ENCODE peak calls at places on chromosomes 5 and 9, in ten cellular contexts. C, K, Q, P, G, D, I, W, M and A are unnamed samples. For H3K4me1, the result is how much of the 10 kb centered on the place peaks cover.

GRCh38 chr5:94693043-94693822 is 74.8 kb downstream of the SLF1 start:
- DNase-seq in I (peak), D (peak), P (no peak), K (peak), M (peak), Q (no peak), G (no peak), W (no peak), C (peak), A (no peak)

GRCh38 chr9:135067091-135067710 is 20.3 kb upstream of the OLFM1 start:
- DNase-seq in D (no peak), K (no peak), W (no peak), I (no peak), M (no peak), P (no peak), G (no peak), Q (peak), C (no peak), A (no peak)

GRCh38 chr9:78765861-78766260 is 468.9 kb downstream of the PSAT1 start:
- DNase-seq in C (no peak), D (no peak), W (no peak), K (no peak), Q (no peak), G (no peak), I (no peak), P (no peak), M (no peak), A (no peak)

GRCh38 chr5:111454198-111454606 is 58.1 kb downstream of the STARD4 start:
- DNase-seq in C (peak), K (no peak), P (no peak), W (no peak), D (peak), I (peak), M (peak), G (no peak), Q (no peak), A (no peak)

GRCh38 chr9:124257070-124257864 is 482 bp upstream of the NEK6 start:
- DNase-seq in P (no peak), C (peak), W (peak), M (no peak), G (no peak), I (no peak), Q (no peak), D (no peak), K (no peak), A (no peak)

GRCh38 chr5:176364765-176365662 is at the start of gene ARL10:
- DNase-seq in I (peak), G (no peak), C (no peak), Q (no peak), K (no peak), M (peak), P (peak), W (peak), D (no peak), A (peak)

GRCh38 chr5:3182477-3182876 is 413.2 kb upstream of the IRX1 start:
- DNase-seq in K (no peak), C (no peak), I (no peak), D (no peak), M (no peak), P (no peak), W (no peak), Q (no peak), G (no peak), A (no peak)

GRCh38 chr9:111744363-111744762 is 50.4 kb downstream of the SHOC1 start:
- DNase-seq in I (no peak), Q (no peak), P (no peak), K (no peak), G (no peak), C (no peak), M (no peak), W (no peak), D (no peak), A (no peak)

GRCh38 chr9:126652140-126652558 is 38.4 kb downstream of the LMX1B start:
- DNase-seq in D (no peak), C (no peak), P (no peak), G (peak), I (no peak), M (no peak), W (no peak), Q (no peak), K (no peak), A (no peak)

GRCh38 chr9:34419716-34420504 is 38.5 kb downstream of the FAM219A start:
- DNase-seq in K (no peak), D (no peak), W (no peak), C (no peak), M (no peak), I (no peak), Q (no peak), G (no peak), P (no peak), A (no peak)

GRCh38 chr9:77808750-77809079 is 160.6 kb upstream of the GNA14 start:
- DNase-seq in P (no peak), C (peak), D (no peak), Q (no peak), I (no peak), M (no peak), W (no peak), G (no peak), K (no peak), A (no peak)

GRCh38 chr5:146662229-146662628 is 146.2 kb upstream of the GPR151 start:
- DNase-seq in W (no peak), K (peak), G (no peak), Q (no peak), C (peak), M (peak), P (no peak), I (no peak), D (no peak), A (no peak)

GRCh38 chr5:148809781-148810524 is 16.5 kb upstream of the ADRB2 start:
- DNase-seq in P (no peak), W (no peak), K (no peak), C (no peak), I (no peak), Q (no peak), G (no peak), M (peak), D (no peak), A (no peak)

GRCh38 chr9:130237763-130238524 is 27.6 kb upstream of the HMCN2 start:
- DNase-seq in W (no peak), C (no peak), P (no peak), Q (no peak), G (no peak), D (no peak), M (no peak), K (no peak), I (no peak), A (no peak)

GRCh38 chr5:127446626-127447025 is 70.8 kb upstream of the PRRC1 start:
- DNase-seq in G (no peak), D (no peak), W (no peak), I (no peak), P (no peak), M (no peak), Q (no peak), K (no peak), C (no peak), A (no peak)

GRCh38 chr9:38200431-38200830 is 131.4 kb upstream of the SHB start:
- DNase-seq in C (no peak), G (no peak), D (no peak), K (no peak), I (no peak), W (no peak), M (no peak), Q (peak), P (no peak), A (no peak)

GRCh38 chr9:131398204-131398603 is 4.3 kb downstream of the PRRC2B start:
- DNase-seq in I (no peak), W (no peak), K (no peak), Q (no peak), P (peak), M (no peak), C (peak), G (no peak), D (no peak), A (no peak)

GRCh38 chr5:180400416-180400815 is 47.3 kb upstream of the GFPT2 start:
- DNase-seq in P (no peak), K (no peak), G (no peak), D (no peak), W (no peak), M (no peak), C (no peak), Q (no peak), I (no peak), A (no peak)

GRCh38 chr9:90044710-90045151 is 439.9 kb downstream of the GADD45G start:
- DNase-seq in Q (peak), M (no peak), K (peak), P (no peak), C (peak), I (no peak), G (no peak), D (no peak), W (no peak), A (no peak)

GRCh38 chr5:109105631-109106267 is 304.0 kb downstream of the PJA2 start:
- DNase-seq in P (no peak), K (no peak), M (peak), G (no peak), W (no peak), Q (no peak), D (no peak), C (peak), I (peak), A (no peak)

GRCh38 chr9:22954964-22955363 is 508.3 kb downstream of the DMRTA1 start:
- DNase-seq in P (no peak), I (no peak), D (no peak), Q (no peak), W (no peak), K (no peak), M (no peak), G (no peak), C (no peak), A (no peak)

GRCh38 chr5:179679014-179679674 is 1.7 kb downstream of the CBY3 start:
- DNase-seq in G (peak), K (no peak), C (peak), D (no peak), P (peak), M (peak), Q (peak), I (peak), W (peak), A (peak)

GRCh38 chr5:82164957-82165698 is 113.0 kb downstream of the RPS23 start:
- DNase-seq in C (no peak), G (no peak), P (no peak), Q (no peak), K (peak), M (peak), I (peak), D (no peak), W (no peak), A (peak)

GRCh38 chr5:72065751-72066255 is 41.5 kb upstream of the MAP1B start:
- DNase-seq in Q (no peak), P (no peak), K (peak), M (peak), W (no peak), D (no peak), G (no peak), I (peak), C (no peak), A (no peak)

GRCh38 chr5:82549263-82549662 is 271.1 kb upstream of the RPS23 start:
- DNase-seq in I (no peak), D (no peak), C (no peak), K (no peak), G (no peak), M (peak), P (no peak), W (no peak), Q (no peak), A (no peak)

GRCh38 chr9:93020151-93020550 is 38.4 kb upstream of the SUSD3 start:
- DNase-seq in Q (no peak), M (no peak), D (no peak), C (no peak), W (no peak), G (no peak), K (no peak), P (no peak), I (no peak), A (no peak)

GRCh38 chr9:87572719-87573118 is 75.1 kb downstream of the DAPK1 start:
- DNase-seq in M (no peak), C (no peak), G (no peak), D (no peak), Q (peak), K (no peak), W (no peak), I (no peak), P (no peak), A (no peak)

GRCh38 chr5:151221574-151221973 is 2.3 kb downstream of the CCDC69 start:
- DNase-seq in C (no peak), D (no peak), Q (no peak), I (peak), P (no peak), W (no peak), G (no peak), M (peak), K (no peak), A (no peak)
- H3K4me3 ChIP-seq in C (no peak), D (no peak), Q (no peak), I (no peak), P (no peak), W (peak), G (no peak), M (no peak), K (no peak), A (peak)

GRCh38 chr5:121870489-121870888 is 18.8 kb downstream of the FTMT start:
- DNase-seq in D (no peak), K (peak), Q (no peak), I (peak), C (no peak), G (no peak), P (no peak), M (peak), W (no peak), A (no peak)
- TF ChIP-seq CTCF in D (no peak), K (peak), Q (no peak), I (peak), C (no peak), G (no peak), P (no peak), M (peak), W (peak), A (peak)

GRCh38 chr5:171975877-171976667 is 30.4 kb downstream of the FBXW11 start:
- DNase-seq in M (no peak), Q (no peak), I (no peak), P (no peak), W (no peak), D (no peak), K (no peak), G (no peak), C (no peak), A (no peak)

GRCh38 chr5:171979606-171980005 is 26.8 kb downstream of the FBXW11 start:
- DNase-seq in C (no peak), D (no peak), K (no peak), I (no peak), Q (no peak), M (no peak), P (no peak), W (no peak), G (no peak), A (no peak)

GRCh38 chr5:171978519-171978918 is 27.9 kb downstream of the FBXW11 start:
- DNase-seq in W (no peak), K (no peak), C (no peak), P (no peak), D (no peak), M (no peak), G (no peak), I (no peak), Q (no peak), A (no peak)

GRCh38 chr5:171978016-171978415 is 28.4 kb downstream of the FBXW11 start:
- DNase-seq in C (no peak), P (no peak), Q (no peak), M (no peak), G (no peak), I (no peak), D (no peak), W (no peak), K (no peak), A (no peak)

DNA sequence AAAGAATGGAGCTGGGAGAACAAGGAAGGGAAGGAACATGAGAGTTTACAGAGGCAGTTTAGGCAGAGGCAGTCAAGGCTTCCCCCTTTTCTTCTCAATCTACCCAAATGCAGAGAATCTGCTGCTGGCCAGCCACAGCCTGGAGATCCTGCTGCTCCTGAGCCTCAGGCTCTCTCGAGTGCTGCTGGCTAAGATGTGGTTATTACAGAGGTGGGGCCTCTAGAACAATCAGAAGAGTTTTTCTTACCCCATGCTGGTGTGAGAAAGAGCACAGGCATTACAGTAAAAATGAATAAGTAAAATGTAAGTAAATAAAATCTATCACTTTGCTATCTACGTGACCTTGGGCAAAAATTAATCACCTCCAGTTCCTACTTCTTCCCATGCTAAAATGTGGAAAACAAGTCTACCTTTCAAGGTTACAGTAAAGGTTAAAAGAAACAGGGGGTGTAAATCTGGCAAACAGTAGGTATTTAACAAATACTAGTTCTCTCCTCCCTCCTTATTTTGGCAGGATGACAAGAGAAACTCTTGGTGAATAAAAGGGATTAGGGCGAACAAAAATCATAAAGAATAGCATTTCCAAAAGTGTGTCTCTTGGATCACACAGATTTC is 31.1 kb downstream of the FBXW11 start:
- DNase-seq in M (no peak), P (no peak), D (no peak), Q (no peak), W (no peak), K (no peak), G (no peak), C (peak), I (peak), A (no peak)
- H3K4me1 ChIP-seq in M (under half), P (under half), D (under half), Q (under half), W (under half), K (under half), G (under half), C (under half), I (under half), A (half or more)

GRCh38 chr9:1051286-1052118 is 1.3 kb downstream of the DMRT2 start:
- DNase-seq in D (no peak), I (no peak), K (peak), P (peak), G (peak), Q (no peak), M (no peak), C (peak), W (peak), A (peak)
- H3K4me3 ChIP-seq in D (no peak), I (no peak), K (peak), P (peak), G (peak), Q (no peak), M (no peak), C (peak), W (peak), A (peak)

GRCh38 chr9:106883626-106884190 is 20.7 kb downstream of the ZNF462 start:
- DNase-seq in I (peak), P (no peak), M (peak), C (no peak), K (no peak), W (no peak), Q (no peak), D (no peak), G (no peak), A (no peak)
- TF ChIP-seq CTCF in I (no peak), P (no peak), M (no peak), C (no peak), K (no peak), W (no peak), Q (no peak), D (no peak), G (no peak), A (no peak)

GRCh38 chr5:139642213-139642612 is 5.9 kb upstream of the CXXC5 start:
- DNase-seq in C (no peak), M (no peak), P (no peak), D (no peak), Q (no peak), K (no peak), G (peak), I (no peak), W (peak), A (no peak)
- H3K4me1 ChIP-seq in C (under half), M (under half), P (under half), D (under half), Q (under half), K (half or more), G (under half), I (under half), W (half or more), A (under half)

DNA sequence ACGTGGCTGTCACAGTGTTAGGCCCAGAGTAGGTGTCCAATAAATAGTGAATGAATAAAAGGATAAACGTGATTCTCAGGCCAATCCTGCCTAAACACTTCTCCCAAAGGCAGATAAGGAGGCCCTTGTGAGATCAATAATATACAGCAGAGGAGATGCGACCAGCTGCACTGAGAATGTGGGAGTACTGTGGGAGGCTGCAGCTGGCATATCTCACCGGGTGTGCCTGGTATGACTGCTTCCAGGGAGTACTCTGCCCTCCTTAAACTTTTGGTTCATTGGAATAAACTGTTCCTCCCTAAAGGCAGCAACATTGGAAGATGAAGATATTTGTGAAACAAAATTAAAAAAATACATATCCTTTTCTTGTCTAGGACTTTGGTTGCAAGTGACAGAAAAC is 57.1 kb upstream of the PTPN3 start:
- DNase-seq in Q (no peak), D (no peak), G (no peak), P (no peak), M (no peak), K (no peak), I (no peak), W (no peak), C (no peak), A (no peak)
- H3K4me3 ChIP-seq in Q (no peak), D (peak), G (no peak), P (no peak), M (no peak), K (no peak), I (no peak), W (no peak), C (no peak), A (no peak)

GRCh38 chr5:76641514-76642120 is 18.4 kb upstream of the F2RL2 start:
- DNase-seq in I (peak), M (peak), G (peak), P (no peak), K (peak), W (no peak), Q (peak), D (no peak), C (peak), A (peak)
- TF ChIP-seq CTCF in I (peak), M (peak), G (peak), P (peak), K (peak), W (peak), Q (peak), D (peak), C (peak), A (peak)

GRCh38 chr9:98105006-98105405 is 14.0 kb downstream of the TRIM14 start:
- DNase-seq in M (no peak), D (no peak), C (no peak), P (no peak), I (no peak), W (no peak), Q (no peak), K (no peak), G (no peak), A (no peak)

GRCh38 chr9:98104445-98104881 is 14.6 kb downstream of the TRIM14 start:
- DNase-seq in D (no peak), G (no peak), Q (no peak), C (no peak), M (no peak), K (no peak), P (no peak), W (no peak), I (no peak), A (no peak)

GRCh38 chr9:98108540-98109031 is 10.4 kb downstream of the TRIM14 start:
- DNase-seq in D (no peak), W (no peak), K (no peak), G (no peak), Q (no peak), I (no peak), M (no peak), C (no peak), P (no peak), A (no peak)

GRCh38 chr9:98109052-98109451 is 10.0 kb downstream of the TRIM14 start:
- DNase-seq in P (no peak), Q (no peak), D (no peak), W (no peak), G (no peak), I (no peak), K (no peak), M (no peak), C (no peak), A (no peak)

DNA sequence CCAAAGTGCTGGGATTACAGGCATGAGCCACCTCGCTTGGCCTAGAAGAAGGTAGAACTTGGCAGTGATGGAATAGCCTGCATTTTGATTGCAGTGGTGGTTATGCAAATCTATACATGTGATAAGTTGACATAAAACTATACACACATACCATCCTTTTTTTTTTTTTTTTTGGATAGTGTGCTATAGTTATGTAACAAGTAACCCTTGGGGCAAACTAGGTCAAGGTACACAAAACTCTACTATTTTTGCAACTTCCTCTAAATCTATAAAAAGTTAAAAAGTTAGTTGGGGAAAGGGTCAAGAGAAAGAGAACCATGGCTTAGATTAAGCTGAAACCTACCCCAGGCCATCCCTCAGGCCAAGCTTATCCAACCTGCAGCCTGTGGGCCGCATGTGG is 11.1 kb downstream of the TRIM14 start:
- DNase-seq in G (no peak), C (no peak), P (no peak), I (no peak), Q (no peak), D (no peak), K (no peak), W (no peak), M (no peak), A (no peak)
- H3K4me1 ChIP-seq in G (under half), C (under half), P (under half), I (under half), Q (under half), D (under half), K (under half), W (under half), M (under half), A (under half)